ENCODE peak calls at places on chromosomes 4 and X, in four cellular contexts. H is cardiac muscle cell, Y is IMR-90, K is MM.1S. W is an unnamed sample.

GRCh38 chrX:24355095-24355494 is 5.3 kb upstream of the SUPT20HL1 start:
- DNase-seq in K (no peak), H (no peak), Y (peak), W (no peak)

GRCh38 chrX:149521438-149521837 is 16.3 kb upstream of the IDS start:
- DNase-seq in Y (no peak), K (no peak), H (no peak), W (no peak)

GRCh38 chrX:9396930-9397329 is 67.9 kb upstream of the TBL1X start:
- DNase-seq in Y (no peak), K (no peak), H (peak), W (no peak)

GRCh38 chr4:94158883-94159282 is 48.8 kb upstream of the SMARCAD1 start:
- DNase-seq in K (no peak), H (no peak), Y (no peak), W (no peak)

GRCh38 chr4:28966982-28967381 is 1753.2 kb upstream of the PCDH7 start:
- DNase-seq in H (peak), Y (peak), K (no peak), W (no peak)

GRCh38 chr4:113584407-113585150 is 177.0 kb downstream of the CAMK2D start:
- DNase-seq in H (peak), K (no peak), Y (peak), W (no peak)

GRCh38 chrX:121308276-121308805 is 260.9 kb downstream of the GLUD2 start:
- DNase-seq in Y (no peak), K (peak), H (peak), W (peak)

GRCh38 chrX:111467896-111468295 is 43.5 kb upstream of the SERTM2 start:
- DNase-seq in K (no peak), H (no peak), Y (no peak), W (no peak)

GRCh38 chr4:118974758-118975157 is 86.1 kb downstream of the SYNPO2 start:
- DNase-seq in Y (peak), K (no peak), H (peak), W (no peak)

GRCh38 chr4:98338761-98339438 is 77.7 kb downstream of the RAP1GDS1 start:
- DNase-seq in H (no peak), K (no peak), Y (no peak), W (no peak)

GRCh38 chrX:141469469-141469868 is 115.1 kb downstream of the SPANXA1 start:
- DNase-seq in Y (peak), K (no peak), H (peak), W (no peak)

GRCh38 chr4:38368612-38369011 is 295.4 kb upstream of the KLF3 start:
- DNase-seq in K (no peak), H (peak), Y (peak), W (no peak)

GRCh38 chrX:85244411-85245210 is 820 bp downstream of the ZNF711 start:
- DNase-seq in H (peak), Y (peak), K (no peak), W (no peak)

GRCh38 chrX:85243761-85244410 is at the start of the genes SATL1 and ZNF711:
- DNase-seq in Y (peak), K (peak), H (peak), W (no peak)

GRCh38 chrX:85243155-85243554 is 424 bp downstream of the SATL1 start:
- DNase-seq in Y (no peak), K (no peak), H (peak), W (no peak)
- H3K4me3 ChIP-seq in Y (peak), K (no peak), H (peak), W (no peak)

GRCh38 chrX:107561468-107562215 is 66.7 kb upstream of the PRPS1 start:
- DNase-seq in H (peak), Y (peak), K (no peak), W (no peak)
- TF ChIP-seq CTCF in H (no peak), Y (no peak), K (no peak), W (no peak)

GRCh38 chr4:48196758-48197504 is 62.9 kb upstream of the TXK start:
- DNase-seq in K (peak), Y (no peak), H (no peak), W (peak)
- H3K4me3 ChIP-seq in K (peak), Y (no peak), H (no peak), W (peak)

DNA sequence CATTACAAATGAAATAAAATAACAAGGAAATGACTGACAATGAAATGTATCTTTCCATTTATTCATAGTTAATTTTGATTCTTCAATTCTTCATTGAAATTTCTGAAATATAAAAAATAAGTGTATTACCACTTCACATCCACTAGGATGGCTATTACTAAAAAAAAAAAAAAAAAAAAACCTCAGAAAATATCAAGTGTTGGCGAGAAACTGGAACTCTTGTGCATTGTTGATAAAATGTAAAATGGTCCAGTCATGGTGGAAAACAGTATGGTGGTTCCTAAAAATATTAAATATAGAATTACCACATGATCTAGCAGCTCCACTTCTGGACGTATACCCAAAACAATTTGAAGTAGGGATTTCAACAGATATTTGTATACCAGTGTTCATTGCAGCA is 22.9 kb downstream of the PGAM4 start:
- DNase-seq in K (no peak), Y (no peak), H (no peak), W (no peak)
- TF ChIP-seq CTCF in K (no peak), Y (no peak), H (no peak), W (no peak)

GRCh38 chr4:112340048-112340447 is 42.9 kb downstream of the ALPK1 start:
- DNase-seq in K (no peak), Y (no peak), H (no peak), W (no peak)
- H3K4me3 ChIP-seq in K (no peak), Y (no peak), H (no peak), W (no peak)

GRCh38 chr4:66688674-66689073 is 856.6 kb downstream of the CENPC start:
- DNase-seq in K (peak), Y (peak), H (peak), W (no peak)
- TF ChIP-seq CTCF in K (peak), Y (peak), H (peak), W (no peak)

GRCh38 chr4:76525751-76526150 is 90.7 kb downstream of the SHROOM3 start:
- DNase-seq in H (no peak), K (no peak), Y (no peak), W (no peak)
- H3K4me3 ChIP-seq in H (no peak), K (no peak), Y (no peak), W (no peak)

DNA sequence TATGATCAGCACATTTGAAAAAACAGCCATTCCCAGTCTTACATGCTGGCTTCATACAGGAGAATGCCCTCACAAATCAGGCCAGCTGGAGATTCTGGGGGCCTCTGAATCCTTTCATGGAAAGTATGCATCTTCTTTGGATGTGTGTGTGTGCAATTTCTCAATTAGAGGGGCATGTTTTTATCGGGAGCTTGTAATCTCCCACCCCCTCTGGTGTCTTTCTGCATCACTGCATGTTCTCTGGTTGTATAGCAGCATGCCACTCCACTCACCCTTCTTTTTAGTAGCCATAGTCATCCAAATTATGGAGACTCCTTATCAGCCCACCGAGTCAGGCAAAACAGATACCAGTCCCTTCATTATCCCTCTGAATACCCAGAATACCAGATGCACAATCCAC is 282.2 kb upstream of the SLIT2 start:
- DNase-seq in Y (no peak), K (no peak), H (no peak), W (no peak)
- TF ChIP-seq CTCF in Y (no peak), K (no peak), H (peak), W (no peak)

DNA sequence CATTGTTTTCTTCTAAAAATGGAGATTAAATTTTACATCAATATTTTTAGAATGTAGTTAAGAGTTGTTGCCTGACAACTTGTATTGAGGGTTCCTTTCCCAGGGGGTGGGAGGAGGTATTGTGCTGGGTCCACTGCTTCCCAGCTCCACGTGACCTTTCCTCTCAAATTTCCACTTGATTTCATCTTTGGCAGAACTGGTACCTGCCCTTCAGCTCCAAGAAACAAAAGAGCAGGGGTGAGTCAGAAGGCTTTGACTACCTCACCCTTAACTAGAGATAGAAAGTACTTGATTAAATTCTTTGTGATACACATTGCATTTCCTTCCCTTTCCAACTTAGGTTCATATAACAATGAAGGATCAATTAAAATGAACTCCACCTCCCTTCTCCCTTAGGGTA is 19.7 kb downstream of the TRIM2 start:
- DNase-seq in Y (peak), H (no peak), K (no peak), W (no peak)
- H3K4me3 ChIP-seq in Y (peak), H (peak), K (no peak), W (no peak)

DNA sequence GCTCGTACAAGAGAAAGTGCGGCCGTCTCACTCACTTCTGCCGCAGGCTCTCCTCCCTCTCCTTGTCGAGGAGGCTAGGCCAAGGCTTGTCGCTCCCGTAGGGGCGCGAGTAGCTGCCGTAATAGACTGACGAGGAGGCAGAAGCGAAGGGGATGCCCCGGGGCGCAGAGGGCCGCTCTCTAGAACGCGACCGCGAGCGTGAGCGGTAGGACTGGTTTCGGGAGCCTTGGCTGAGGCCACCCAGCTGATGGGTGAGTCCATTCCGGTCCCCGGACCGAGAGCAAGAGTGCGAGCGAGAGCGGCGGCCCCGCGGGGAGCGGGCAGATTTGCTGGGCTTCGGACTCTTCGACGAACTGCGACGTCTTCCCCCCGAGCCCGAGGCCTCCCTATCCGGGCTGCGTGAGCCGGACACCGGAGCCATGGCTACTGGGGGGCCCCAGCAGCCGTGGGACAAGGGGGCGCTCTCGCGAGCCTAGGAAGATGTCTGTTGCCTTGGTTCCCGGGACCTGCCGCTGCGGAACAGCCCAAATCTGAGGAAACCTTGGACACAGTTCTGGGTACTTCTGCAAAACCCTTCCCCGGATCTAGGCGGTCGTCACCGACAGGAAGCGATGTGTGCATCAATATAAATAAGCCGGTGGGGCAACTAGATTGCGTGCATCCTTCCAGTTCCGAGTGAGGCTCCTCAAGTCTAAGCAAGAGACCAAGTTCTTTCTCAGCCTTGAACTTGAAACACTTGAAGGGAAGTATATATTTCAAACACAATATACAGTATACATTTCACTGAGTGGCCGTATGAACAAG is at the start of gene NKAP:
- DNase-seq in K (peak), Y (peak), H (peak), W (peak)
- TF ChIP-seq CTCF in K (no peak), Y (no peak), H (no peak), W (no peak)